ENCODE peak calls at places on chromosome 7, in ten cellular contexts. S is stomach, Z is A549, O is IMR-90, A is spleen, K is psoas muscle, W is foreskin keratinocyte, E is kidney, I is GM12878, H is SK-N-SH. C is an unnamed sample.

GRCh38 chr7:130242198-130243014 is 24.3 kb upstream of the CPA2 start:
- DNase-seq in S (peak; percentile 49), Z (peak; percentile 51), O (peak; percentile 82), A (peak; percentile 82), K (peak; percentile 57), W (peak; percentile 97), E (no peak), I (peak; percentile 17), H (peak; percentile 68), C (no peak)

GRCh38 chr7:33050425-33051318 is 11.9 kb downstream of the NT5C3A start:
- DNase-seq in S (no peak), Z (peak; percentile 39), O (peak; percentile 59), A (no peak), K (no peak), W (peak; percentile 48), E (no peak), I (no peak), H (peak; percentile 51), C (no peak)

GRCh38 chr7:102155821-102156441 is 130.7 kb upstream of the SH2B2 start:
- DNase-seq in S (no peak), Z (no peak), O (no peak), A (no peak), K (no peak), W (no peak), E (no peak), I (no peak), H (no peak), C (no peak)

GRCh38 chr7:87564290-87564963 is 36.3 kb downstream of the ABCB1 start:
- DNase-seq in S (peak; percentile 26), Z (peak; percentile 9), O (no peak), A (no peak), K (no peak), W (peak; percentile 20), E (no peak), I (no peak), H (peak; percentile 25), C (no peak)

GRCh38 chr7:82477733-82478515 is 34.3 kb upstream of the CACNA2D1 start:
- DNase-seq in S (no peak), Z (no peak), O (no peak), A (no peak), K (no peak), W (no peak), E (no peak), I (no peak), H (no peak), C (no peak)

GRCh38 chr7:94338921-94339371 is 55.7 kb upstream of the COL1A2 start:
- DNase-seq in S (no peak), Z (no peak), O (peak; percentile 83), A (no peak), K (no peak), W (peak; percentile 63), E (no peak), I (no peak), H (no peak), C (no peak)

GRCh38 chr7:75531359-75531821 is 39.3 kb downstream of the SPDYE5 start:
- DNase-seq in S (no peak), Z (peak; percentile 15), O (peak; percentile 17), A (no peak), K (peak; percentile 33), W (peak; percentile 52), E (no peak), I (no peak), H (no peak), C (no peak)

GRCh38 chr7:73433924-73434700 is 534 bp downstream of the FZD9 start:
- DNase-seq in S (no peak), Z (no peak), O (no peak), A (peak; percentile 83), K (no peak), W (no peak), E (no peak), I (no peak), H (no peak), C (no peak)

GRCh38 chr7:2209146-2209960 is 23.4 kb downstream of the MAD1L1 start:
- DNase-seq in S (peak; percentile 67), Z (peak; percentile 70), O (peak; percentile 68), A (peak; percentile 87), K (peak; percentile 75), W (no peak), E (peak; percentile 92), I (peak; percentile 32), H (peak; percentile 95), C (peak; percentile 76)

GRCh38 chr7:22576941-22577927 is 77.2 kb upstream of the STEAP1B start:
- DNase-seq in S (no peak), Z (no peak), O (peak; percentile 98), A (no peak), K (peak; percentile 28), W (peak; percentile 75), E (no peak), I (no peak), H (no peak), C (peak; percentile 72)

GRCh38 chr7:139893999-139894398 is 64.9 kb downstream of the TBXAS1 start:
- DNase-seq in S (no peak), Z (no peak), O (no peak), A (no peak), K (no peak), W (no peak), E (no peak), I (no peak), H (no peak), C (no peak)

GRCh38 chr7:151313857-151314256 is 27.8 kb upstream of the NUB1 start:
- DNase-seq in S (peak; percentile 54), Z (no peak), O (peak; percentile 61), A (no peak), K (peak; percentile 61), W (no peak), E (peak; percentile 89), I (no peak), H (no peak), C (peak; percentile 58)

GRCh38 chr7:116525913-116526857 is 1.3 kb downstream of the CAV1 start:
- DNase-seq in S (peak; percentile 70), Z (peak; percentile 83), O (peak; percentile 88), A (peak; percentile 93), K (peak; percentile 81), W (no peak), E (peak; percentile 88), I (no peak), H (peak; percentile 90), C (peak; percentile 92)

GRCh38 chr7:116528008-116528789 is 3.4 kb downstream of the CAV1 start:
- DNase-seq in S (no peak), Z (peak; percentile 71), O (peak; percentile 97), A (no peak), K (peak; percentile 67), W (peak; percentile 80), E (no peak), I (no peak), H (peak; percentile 21), C (peak; percentile 88)

GRCh38 chr7:30971840-30972563 is 8.2 kb downstream of the GHRHR start:
- DNase-seq in S (no peak), Z (no peak), O (no peak), A (no peak), K (no peak), W (no peak), E (no peak), I (no peak), H (peak; percentile 25), C (no peak)

GRCh38 chr7:77600952-77601351 is 63.9 kb downstream of the PTPN12 start:
- DNase-seq in S (no peak), Z (no peak), O (no peak), A (no peak), K (no peak), W (no peak), E (no peak), I (no peak), H (no peak), C (no peak)
- H3K27ac ChIP-seq in S (no peak overlapping the region), Z (no peak overlapping the region), O (no peak overlapping the region), A (peak overlapping the region; percentile 24), K (no peak overlapping the region), W (no peak overlapping the region), E (no peak overlapping the region), I (no peak overlapping the region), H (no peak overlapping the region), C (no peak overlapping the region)

GRCh38 chr7:123622660-123623386 is 21.2 kb downstream of the ASB15 start:
- DNase-seq in S (no peak), Z (no peak), O (no peak), A (no peak), K (no peak), W (no peak), E (no peak), I (no peak), H (no peak), C (no peak)

GRCh38 chr7:123627859-123628258 is 26.2 kb downstream of the ASB15 start:
- DNase-seq in S (no peak), Z (no peak), O (no peak), A (no peak), K (no peak), W (no peak), E (no peak), I (no peak), H (no peak), C (no peak)

GRCh38 chr7:123625254-123625653 is 23.6 kb downstream of the ASB15 start:
- DNase-seq in S (no peak), Z (no peak), O (no peak), A (no peak), K (no peak), W (no peak), E (no peak), I (no peak), H (no peak), C (no peak)

GRCh38 chr7:123621707-123622106 is 20.1 kb downstream of the ASB15 start:
- DNase-seq in S (no peak), Z (no peak), O (no peak), A (no peak), K (no peak), W (no peak), E (no peak), I (no peak), H (no peak), C (no peak)

GRCh38 chr7:123624527-123625183 is 23.0 kb downstream of the ASB15 start:
- DNase-seq in S (peak; percentile 66), Z (peak; percentile 48), O (peak; percentile 25), A (peak; percentile 83), K (no peak), W (peak; percentile 23), E (no peak), I (peak; percentile 25), H (peak; percentile 35), C (no peak)
- TF ChIP-seq CTCF in S (peak; percentile 38), Z (peak; percentile 44), O (peak; percentile 40), A (peak; percentile 35), K (peak; percentile 54), W (peak; percentile 70), E (peak; percentile 34), I (peak; percentile 91), H (peak; percentile 56), C (peak; percentile 19)

GRCh38 chr7:45036317-45036716 is 36.3 kb downstream of the CCM2 start:
- DNase-seq in S (no peak), Z (no peak), O (no peak), A (no peak), K (no peak), W (no peak), E (no peak), I (no peak), H (no peak), C (peak; percentile 11)
- H3K4me1 ChIP-seq in S (peaks cover 51% of the 10 kb centered on the region), Z (peaks cover 14% of the 10 kb centered on the region), O (peaks cover 9% of the 10 kb centered on the region), A (peaks cover 60% of the 10 kb centered on the region), K (peaks cover 15% of the 10 kb centered on the region), W (peaks cover 40% of the 10 kb centered on the region), E (peaks cover 2% of the 10 kb centered on the region), I (peaks cover 17% of the 10 kb centered on the region), H (peaks cover 13% of the 10 kb centered on the region), C (peaks cover 12% of the 10 kb centered on the region)

DNA sequence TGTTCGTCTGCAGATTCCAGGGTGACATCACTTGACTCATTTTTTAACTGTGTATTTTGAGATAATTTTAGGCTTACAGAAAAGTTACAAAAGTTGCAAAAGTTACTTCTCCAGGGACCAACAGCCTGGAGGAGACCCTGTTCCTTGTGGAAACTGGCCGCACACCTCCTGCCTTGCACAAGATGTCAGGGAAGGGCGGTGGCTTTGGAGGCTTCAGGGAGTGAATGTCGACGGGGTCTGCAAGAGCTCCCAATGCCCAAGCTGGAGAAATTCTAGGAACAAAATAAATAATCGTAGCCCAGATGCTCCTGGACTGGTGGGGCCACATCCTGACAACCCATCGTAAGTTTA is 62.2 kb upstream of the FAM20C start:
- DNase-seq in S (no peak), Z (no peak), O (no peak), A (no peak), K (no peak), W (no peak), E (no peak), I (no peak), H (no peak), C (no peak)
- H3K27ac ChIP-seq in S (peak overlapping the region; percentile 57), Z (no peak overlapping the region), O (no peak overlapping the region), A (peak overlapping the region; percentile 48), K (no peak overlapping the region), W (no peak overlapping the region), E (no peak overlapping the region), I (no peak overlapping the region), H (no peak overlapping the region), C (peak overlapping the region; percentile 85)